ENCODE peak calls at places on chromosomes 13 and 19, in eight cellular contexts. W, Y, A, V, Z, S, X and F are unnamed samples. For H3K4me1, the result is how much of the 10 kb centered on the place peaks cover.

GRCh38 chr13:103140001-103140671 is 73.9 kb upstream of the SLC10A2 start:
- DNase-seq in W (no peak), Y (no peak), A (no peak), V (no peak), Z (peak), S (no peak), X (no peak), F (no peak)

GRCh38 chr19:2394669-2395292 is 32.6 kb downstream of the TIMM13 start:
- DNase-seq in W (no peak), Y (no peak), A (no peak), V (no peak), Z (no peak), S (no peak), X (peak), F (no peak)

GRCh38 chr13:44903596-44903995 is 85.7 kb downstream of the NUFIP1 start:
- DNase-seq in W (no peak), Y (no peak), A (peak), V (peak), Z (no peak), S (peak), X (peak), F (peak)

GRCh38 chr13:107271226-107271625 is 703.3 kb upstream of the ARGLU1 start:
- DNase-seq in W (no peak), Y (no peak), A (no peak), V (no peak), Z (peak), S (no peak), X (no peak), F (no peak)

GRCh38 chr19:40701758-40702157 is 11.3 kb upstream of the NUMBL start:
- DNase-seq in W (no peak), Y (no peak), A (no peak), V (no peak), Z (no peak), S (no peak), X (no peak), F (no peak)

GRCh38 chr13:24159921-24160324 is 597 bp upstream of the SPATA13 start:
- DNase-seq in W (no peak), Y (no peak), A (no peak), V (no peak), Z (peak), S (no peak), X (no peak), F (no peak)

GRCh38 chr19:2048104-2048958 is 2.7 kb downstream of the MKNK2 start:
- DNase-seq in W (no peak), Y (no peak), A (no peak), V (no peak), Z (no peak), S (no peak), X (peak), F (no peak)

GRCh38 chr19:17775991-17776803 is 18.7 kb upstream of the B3GNT3 start:
- DNase-seq in W (no peak), Y (no peak), A (peak), V (no peak), Z (no peak), S (no peak), X (no peak), F (no peak)

GRCh38 chr13:81551036-81551435 is 1210.1 kb upstream of the SPRY2 start:
- DNase-seq in W (no peak), Y (no peak), A (no peak), V (no peak), Z (no peak), S (no peak), X (no peak), F (no peak)

GRCh38 chr19:19581391-19581790 is 37.1 kb downstream of the PBX4 start:
- DNase-seq in W (no peak), Y (no peak), A (no peak), V (no peak), Z (no peak), S (no peak), X (no peak), F (no peak)

GRCh38 chr13:95060120-95060519 is 241.1 kb downstream of the ABCC4 start:
- DNase-seq in W (no peak), Y (no peak), A (no peak), V (no peak), Z (no peak), S (no peak), X (no peak), F (no peak)

GRCh38 chr13:41621716-41622508 is 164.6 kb downstream of the RGCC start:
- DNase-seq in W (no peak), Y (no peak), A (no peak), V (no peak), Z (no peak), S (no peak), X (no peak), F (no peak)

GRCh38 chr13:41652735-41653361 is 195.5 kb downstream of the RGCC start:
- DNase-seq in W (no peak), Y (no peak), A (no peak), V (peak), Z (peak), S (no peak), X (no peak), F (no peak)

GRCh38 chr19:29531458-29532025 is 5.7 kb downstream of the VSTM2B start:
- DNase-seq in W (no peak), Y (no peak), A (peak), V (no peak), Z (no peak), S (no peak), X (no peak), F (peak)

GRCh38 chr13:21534760-21535159 is 69.2 kb downstream of the MICU2 start:
- DNase-seq in W (no peak), Y (no peak), A (no peak), V (no peak), Z (no peak), S (no peak), X (no peak), F (no peak)

GRCh38 chr13:114146173-114146572 is 13.8 kb upstream of the RASA3 start:
- DNase-seq in W (no peak), Y (no peak), A (peak), V (peak), Z (no peak), S (peak), X (peak), F (no peak)

GRCh38 chr19:1232652-1233360 is 5.0 kb downstream of the CBARP start:
- DNase-seq in W (no peak), Y (no peak), A (no peak), V (peak), Z (no peak), S (no peak), X (no peak), F (peak)

GRCh38 chr13:48838193-48839000 is 137.3 kb upstream of the FNDC3A start:
- DNase-seq in W (no peak), Y (no peak), A (no peak), V (no peak), Z (no peak), S (no peak), X (no peak), F (no peak)

GRCh38 chr19:6233827-6234511 is 45.8 kb downstream of the MLLT1 start:
- DNase-seq in W (no peak), Y (no peak), A (peak), V (peak), Z (peak), S (no peak), X (peak), F (peak)

GRCh38 chr13:97338571-97338970 is 95.4 kb upstream of the RAP2A start:
- DNase-seq in W (no peak), Y (no peak), A (no peak), V (no peak), Z (no peak), S (no peak), X (no peak), F (no peak)

GRCh38 chr13:88507909-88508308 is 836.7 kb downstream of the SLITRK5 start:
- DNase-seq in W (no peak), Y (no peak), A (no peak), V (no peak), Z (no peak), S (no peak), X (no peak), F (no peak)

GRCh38 chr13:70708744-70709143 is 600.5 kb upstream of the KLHL1 start:
- DNase-seq in W (no peak), Y (no peak), A (no peak), V (no peak), Z (no peak), S (no peak), X (no peak), F (no peak)

GRCh38 chr13:93004919-93005318 is 221.7 kb upstream of the GPC6 start:
- DNase-seq in W (no peak), Y (no peak), A (no peak), V (no peak), Z (no peak), S (no peak), X (no peak), F (no peak)

GRCh38 chr13:44280461-44280860 is 93.2 kb upstream of the SERP2 start:
- DNase-seq in W (no peak), Y (no peak), A (no peak), V (no peak), Z (no peak), S (no peak), X (no peak), F (no peak)

GRCh38 chr19:35315883-35316282 is 13.1 kb upstream of the CD22 start:
- DNase-seq in W (no peak), Y (no peak), A (no peak), V (no peak), Z (no peak), S (no peak), X (no peak), F (no peak)

GRCh38 chr19:9139609-9140158 is 513 bp upstream of the ZNF317 start:
- DNase-seq in W (no peak), Y (no peak), A (no peak), V (no peak), Z (no peak), S (no peak), X (no peak), F (no peak)

GRCh38 chr13:32409561-32410440 is 18.1 kb downstream of the N4BP2L1 start:
- DNase-seq in W (no peak), Y (no peak), A (no peak), V (peak), Z (no peak), S (peak), X (no peak), F (peak)

GRCh38 chr13:22232186-22232585 is 561.3 kb downstream of the FGF9 start:
- DNase-seq in W (no peak), Y (no peak), A (no peak), V (no peak), Z (no peak), S (no peak), X (no peak), F (no peak)

GRCh38 chr19:12723643-12724426 is at the start of gene TNPO2:
- DNase-seq in W (no peak), Y (no peak), A (peak), V (peak), Z (peak), S (no peak), X (peak), F (peak)

GRCh38 chr13:27171244-27171829 is at the start of gene USP12:
- DNase-seq in W (peak), Y (no peak), A (peak), V (peak), Z (peak), S (no peak), X (peak), F (no peak)

GRCh38 chr13:57631607-57632275 is at the start of gene PCDH17:
- DNase-seq in W (peak), Y (no peak), A (peak), V (peak), Z (peak), S (no peak), X (no peak), F (no peak)

GRCh38 chr19:12946092-12946845 is 607 bp downstream of the RAD23A start:
- DNase-seq in W (peak), Y (no peak), A (peak), V (peak), Z (peak), S (no peak), X (peak), F (peak)

GRCh38 chr19:42421591-42422031 is 5.6 kb downstream of the LIPE start:
- DNase-seq in W (no peak), Y (no peak), A (no peak), V (no peak), Z (no peak), S (no peak), X (no peak), F (no peak)

GRCh38 chr19:5575553-5575952 is 7.8 kb upstream of the TINCR start:
- DNase-seq in W (no peak), Y (no peak), A (no peak), V (no peak), Z (no peak), S (no peak), X (no peak), F (no peak)

GRCh38 chr19:48735031-48735615 is 5.3 kb downstream of the RASIP1 start:
- DNase-seq in W (no peak), Y (no peak), A (no peak), V (no peak), Z (no peak), S (no peak), X (no peak), F (no peak)

GRCh38 chr13:40271931-40272775 is 394.3 kb downstream of the FOXO1 start:
- DNase-seq in W (peak), Y (no peak), A (no peak), V (peak), Z (no peak), S (peak), X (no peak), F (peak)

GRCh38 chr19:18098891-18099622 is 1.5 kb downstream of the MAST3 start:
- DNase-seq in W (no peak), Y (no peak), A (peak), V (no peak), Z (no peak), S (no peak), X (peak), F (no peak)

GRCh38 chr13:101552286-101552685 is 99.8 kb downstream of the ITGBL1 start:
- DNase-seq in W (no peak), Y (no peak), A (no peak), V (no peak), Z (no peak), S (no peak), X (no peak), F (no peak)

GRCh38 chr13:45623516-45624090 is 8.1 kb upstream of the ERICH6B start:
- DNase-seq in W (no peak), Y (no peak), A (no peak), V (no peak), Z (peak), S (no peak), X (no peak), F (no peak)

GRCh38 chr19:12726988-12727316 is 3.2 kb upstream of the TNPO2 start:
- DNase-seq in W (no peak), Y (no peak), A (no peak), V (no peak), Z (no peak), S (no peak), X (no peak), F (no peak)

DNA sequence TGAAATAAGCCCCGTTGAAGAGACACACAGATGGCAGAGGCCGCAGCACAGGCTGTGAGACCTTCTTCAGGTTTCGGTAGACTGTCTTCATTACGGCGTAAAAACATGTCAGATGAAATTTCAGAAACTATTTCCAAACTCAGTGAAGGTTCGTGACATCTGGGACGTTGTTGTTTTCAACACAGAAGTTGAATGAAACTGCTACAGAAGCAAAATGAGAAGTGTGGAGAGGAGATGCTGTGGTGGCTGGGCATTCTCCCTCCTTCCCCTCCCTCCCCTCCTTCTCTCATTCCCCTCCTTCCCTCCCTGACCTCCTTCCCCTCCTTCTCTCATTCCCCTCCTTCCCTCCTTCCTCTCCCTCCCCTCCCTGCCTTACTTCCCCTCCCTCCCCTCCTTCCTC is 113.6 kb downstream of the ATP11A start:
- DNase-seq in W (no peak), Y (no peak), A (no peak), V (no peak), Z (no peak), S (no peak), X (no peak), F (no peak)
- H3K4me1 ChIP-seq in W (under half), Y (under half), A (under half), V (under half), Z (under half), S (under half), X (under half), F (under half)

GRCh38 chr19:38055040-38055439 is 148.0 kb downstream of the SIPA1L3 start:
- DNase-seq in W (no peak), Y (no peak), A (no peak), V (no peak), Z (no peak), S (no peak), X (no peak), F (no peak)
- H3K4me1 ChIP-seq in W (under half), Y (under half), A (under half), V (under half), Z (under half), S (under half), X (under half), F (under half)

GRCh38 chr19:7862413-7862951 is 11.7 kb downstream of the PRR36 start:
- DNase-seq in W (peak), Y (no peak), A (peak), V (no peak), Z (peak), S (no peak), X (peak), F (no peak)

GRCh38 chr19:7861619-7862412 is 12.4 kb downstream of the PRR36 start:
- DNase-seq in W (no peak), Y (no peak), A (no peak), V (no peak), Z (no peak), S (no peak), X (no peak), F (no peak)

GRCh38 chr19:7864719-7865074 is 9.5 kb downstream of the PRR36 start:
- DNase-seq in W (no peak), Y (no peak), A (no peak), V (no peak), Z (no peak), S (no peak), X (no peak), F (no peak)

GRCh38 chr19:7863971-7864718 is 10.0 kb downstream of the PRR36 start:
- DNase-seq in W (no peak), Y (no peak), A (no peak), V (no peak), Z (no peak), S (no peak), X (peak), F (no peak)

GRCh38 chr19:7863157-7863970 is 10.8 kb downstream of the PRR36 start:
- DNase-seq in W (no peak), Y (no peak), A (no peak), V (no peak), Z (no peak), S (no peak), X (peak), F (no peak)
- H3K4me1 ChIP-seq in W (under half), Y (half or more), A (under half), V (under half), Z (under half), S (under half), X (under half), F (under half)

GRCh38 chr19:45344621-45345505 is 4.3 kb downstream of the KLC3 start:
- DNase-seq in W (no peak), Y (no peak), A (no peak), V (no peak), Z (no peak), S (no peak), X (no peak), F (no peak)
- H3K4me1 ChIP-seq in W (under half), Y (under half), A (under half), V (under half), Z (under half), S (under half), X (under half), F (under half)

GRCh38 chr13:111938743-111939142 is 128.2 kb upstream of the SOX1 start:
- DNase-seq in W (no peak), Y (no peak), A (no peak), V (no peak), Z (no peak), S (no peak), X (no peak), F (no peak)
- H3K4me1 ChIP-seq in W (under half), Y (under half), A (under half), V (under half), Z (under half), S (under half), X (under half), F (under half)

DNA sequence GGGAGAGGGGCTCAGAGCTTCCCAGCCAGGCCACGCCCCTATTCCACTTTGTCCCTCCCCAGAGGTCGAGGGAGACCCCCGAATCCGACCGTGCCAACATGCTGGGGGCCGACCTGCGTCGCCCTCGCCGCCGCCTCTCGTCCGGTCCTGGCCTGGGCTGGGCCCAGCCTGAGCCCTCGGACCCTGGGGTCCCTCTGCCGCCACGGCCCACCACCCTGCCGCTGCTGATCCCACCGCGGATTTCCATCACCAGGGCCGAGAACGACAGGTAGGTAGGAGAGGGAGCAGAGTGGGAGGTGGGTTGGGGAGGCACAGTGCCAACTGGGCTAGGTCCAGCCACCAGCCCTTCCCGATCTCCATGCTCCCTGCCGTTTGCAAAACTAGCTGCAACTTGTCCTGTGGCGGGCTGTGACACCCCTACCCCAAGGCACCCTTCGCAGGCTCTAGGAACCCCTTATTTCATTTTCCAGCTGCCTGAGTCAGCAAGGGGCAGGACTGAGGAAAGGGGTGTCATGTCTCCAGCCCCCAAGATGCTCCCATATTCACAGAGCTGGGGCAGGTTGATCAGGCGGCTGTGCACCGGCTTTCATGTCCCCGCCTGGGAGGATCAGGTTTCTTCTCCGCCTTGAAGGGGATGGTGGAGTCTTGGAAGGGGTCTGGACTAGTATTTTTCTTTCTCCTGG is 2.6 kb upstream of the PDE4A start:
- DNase-seq in W (no peak), Y (no peak), A (no peak), V (no peak), Z (peak), S (no peak), X (no peak), F (no peak)
- H3K4me1 ChIP-seq in W (under half), Y (half or more), A (under half), V (half or more), Z (under half), S (under half), X (under half), F (under half)

GRCh38 chr13:98474292-98474691 is 102.6 kb downstream of the STK24 start:
- DNase-seq in W (no peak), Y (no peak), A (no peak), V (no peak), Z (no peak), S (no peak), X (no peak), F (no peak)
- H3K4me1 ChIP-seq in W (under half), Y (half or more), A (under half), V (under half), Z (under half), S (under half), X (under half), F (under half)

GRCh38 chr19:3606174-3606689 is 443 bp downstream of the TBXA2R start:
- DNase-seq in W (peak), Y (no peak), A (peak), V (peak), Z (peak), S (no peak), X (peak), F (no peak)
- H3K4me1 ChIP-seq in W (under half), Y (half or more), A (under half), V (under half), Z (under half), S (under half), X (under half), F (under half)

GRCh38 chr13:36217456-36217855 is 3.1 kb upstream of the SOHLH2 start:
- DNase-seq in W (no peak), Y (no peak), A (no peak), V (no peak), Z (no peak), S (no peak), X (no peak), F (no peak)
- H3K4me1 ChIP-seq in W (under half), Y (under half), A (under half), V (under half), Z (under half), S (under half), X (under half), F (under half)